ENCODE peak calls at places on chromosomes 5 and 9, in five cellular contexts. Q is right atrium auricular region, D is fibroblast of lung, L is cardiac muscle cell, K is tibial artery. S is an unnamed sample. For H3K4me1 and H3K36me3, the result is how much of the 10 kb centered on the place peaks cover.

GRCh38 chr5:144368556-144368955 is 197.9 kb downstream of the KCTD16 start:
- DNase-seq in Q (no peak), D (peak), L (peak), K (no peak), S (no peak)

GRCh38 chr9:109519366-109519765 is 21.3 kb upstream of the PTPN3 start:
- DNase-seq in Q (no peak), D (no peak), L (no peak), K (no peak), S (no peak)

GRCh38 chr9:6944093-6944551 is 186.3 kb downstream of the KDM4C start:
- DNase-seq in Q (no peak), D (peak), L (no peak), K (no peak), S (no peak)

GRCh38 chr5:150523472-150524350 is 15.8 kb downstream of the NDST1 start:
- DNase-seq in Q (no peak), D (peak), L (peak), K (peak), S (no peak)

GRCh38 chr9:130895038-130895437 is 1.6 kb downstream of the QRFP start:
- DNase-seq in Q (no peak), D (no peak), L (no peak), K (no peak), S (no peak)

GRCh38 chr5:61053937-61054336 is 108.3 kb downstream of the SMIM15 start:
- DNase-seq in Q (no peak), D (no peak), L (no peak), K (no peak), S (no peak)

GRCh38 chr5:2103940-2104339 is 221.2 kb upstream of the IRX4 start:
- DNase-seq in Q (no peak), D (peak), L (no peak), K (no peak), S (no peak)

GRCh38 chr5:74546796-74547195 is 93.7 kb downstream of the ENC1 start:
- DNase-seq in Q (no peak), D (no peak), L (no peak), K (no peak), S (no peak)

GRCh38 chr5:148815578-148815977 is 10.8 kb upstream of the ADRB2 start:
- DNase-seq in Q (no peak), D (no peak), L (no peak), K (no peak), S (no peak)

GRCh38 chr5:16791036-16791705 is 144.9 kb downstream of the MYO10 start:
- DNase-seq in Q (no peak), D (peak), L (peak), K (no peak), S (no peak)

GRCh38 chr5:97874491-97874890 is 691.4 kb upstream of the RIOK2 start:
- DNase-seq in Q (no peak), D (peak), L (no peak), K (no peak), S (no peak)

GRCh38 chr5:173869316-173869715 is 18.8 kb upstream of the CPEB4 start:
- DNase-seq in Q (no peak), D (no peak), L (no peak), K (no peak), S (no peak)

GRCh38 chr9:69279084-69279729 is 45.8 kb upstream of the ENTREP1 start:
- DNase-seq in Q (no peak), D (no peak), L (no peak), K (no peak), S (no peak)

GRCh38 chr9:13857521-13857920 is 456.4 kb downstream of the NFIB start:
- DNase-seq in Q (no peak), D (peak), L (no peak), K (no peak), S (no peak)

GRCh38 chr5:113061851-113062631 is 85.4 kb downstream of the DCP2 start:
- DNase-seq in Q (no peak), D (peak), L (no peak), K (no peak), S (no peak)

GRCh38 chr5:10537614-10538013 is 26.3 kb upstream of the ANKRD33B start:
- DNase-seq in Q (no peak), D (no peak), L (no peak), K (no peak), S (peak)

GRCh38 chr9:129885018-129885669 is 49.9 kb downstream of the USP20 start:
- DNase-seq in Q (no peak), D (no peak), L (no peak), K (peak), S (peak)

GRCh38 chr9:120723547-120723946 is 9.3 kb upstream of the MEGF9 start:
- DNase-seq in Q (no peak), D (peak), L (no peak), K (no peak), S (no peak)

GRCh38 chr5:95817430-95817829 is 5.1 kb downstream of the GLRX start:
- DNase-seq in Q (no peak), D (no peak), L (no peak), K (no peak), S (no peak)

GRCh38 chr5:95816341-95816740 is 6.2 kb downstream of the GLRX start:
- DNase-seq in Q (no peak), D (no peak), L (no peak), K (no peak), S (no peak)

GRCh38 chr5:95816803-95817202 is 5.7 kb downstream of the GLRX start:
- DNase-seq in Q (no peak), D (no peak), L (no peak), K (no peak), S (no peak)

GRCh38 chr5:95821110-95822021 is 1.2 kb downstream of the GLRX start:
- DNase-seq in Q (no peak), D (no peak), L (no peak), K (no peak), S (no peak)

GRCh38 chr5:95818181-95819147 is 4.1 kb downstream of the GLRX start:
- DNase-seq in Q (no peak), D (no peak), L (no peak), K (peak), S (no peak)
- H3K4me1 ChIP-seq in Q (half or more), D (under half), L (under half), K (half or more), S (under half)

DNA sequence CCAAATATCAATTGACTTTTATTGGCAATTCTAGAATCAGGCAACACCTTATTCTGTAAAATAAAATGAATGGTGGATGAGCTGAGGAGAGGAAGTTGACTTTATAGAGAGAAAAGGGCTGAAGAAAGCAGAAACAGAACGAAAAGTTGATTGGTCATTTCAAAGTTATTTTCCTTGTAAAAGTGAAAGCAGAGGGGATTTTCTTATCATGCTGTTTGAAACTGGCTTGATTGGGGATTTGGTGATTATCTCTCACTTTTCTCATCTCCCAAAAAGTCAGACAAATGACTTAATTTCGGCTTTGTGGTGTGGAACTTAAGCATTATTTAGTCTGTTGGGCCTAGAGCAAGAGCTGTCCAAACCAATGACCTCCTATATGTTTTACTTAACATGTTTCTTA is 60.5 kb upstream of the ITGA2 start:
- DNase-seq in Q (no peak), D (no peak), L (no peak), K (no peak), S (no peak)
- H3K36me3 ChIP-seq in Q (under half), D (under half), L (under half), K (half or more), S (under half)

DNA sequence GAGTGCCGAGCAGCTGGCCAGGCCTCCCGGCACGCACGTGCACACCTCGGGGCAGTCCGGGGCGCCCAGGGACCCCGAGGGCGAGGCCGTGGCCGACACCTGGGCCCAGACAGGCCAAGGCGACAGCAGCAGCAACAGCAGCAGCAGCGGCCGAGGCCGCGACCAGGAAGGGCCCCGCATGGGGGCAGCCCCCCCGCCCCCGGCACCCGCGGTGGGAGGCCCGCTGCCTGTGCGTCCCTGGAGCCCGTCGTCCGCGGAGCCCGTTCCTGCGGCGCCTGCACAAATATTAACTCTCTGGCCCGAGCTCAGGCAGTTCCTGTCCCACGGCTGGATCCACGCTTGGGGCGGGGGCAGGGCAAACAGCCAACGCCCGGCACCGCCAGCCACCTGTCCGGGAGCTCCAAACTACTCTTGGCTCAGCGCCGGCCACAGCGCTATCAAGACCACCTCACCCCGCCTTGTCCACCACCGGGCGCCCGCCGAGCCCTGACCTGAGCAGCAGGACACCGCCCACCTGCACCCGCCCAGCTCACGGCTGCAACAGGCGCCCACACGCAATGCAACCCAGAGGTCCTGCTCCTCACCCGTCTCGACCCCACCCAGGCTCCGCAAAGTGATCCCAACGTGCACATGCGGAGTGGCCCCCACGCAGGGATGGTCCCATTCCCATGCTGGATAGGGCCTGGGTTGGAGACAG is at the start of gene LRRC26:
- DNase-seq in Q (no peak), D (no peak), L (no peak), K (no peak), S (no peak)
- H3K4me3 ChIP-seq in Q (peak), D (no peak), L (peak), K (peak), S (no peak)

DNA sequence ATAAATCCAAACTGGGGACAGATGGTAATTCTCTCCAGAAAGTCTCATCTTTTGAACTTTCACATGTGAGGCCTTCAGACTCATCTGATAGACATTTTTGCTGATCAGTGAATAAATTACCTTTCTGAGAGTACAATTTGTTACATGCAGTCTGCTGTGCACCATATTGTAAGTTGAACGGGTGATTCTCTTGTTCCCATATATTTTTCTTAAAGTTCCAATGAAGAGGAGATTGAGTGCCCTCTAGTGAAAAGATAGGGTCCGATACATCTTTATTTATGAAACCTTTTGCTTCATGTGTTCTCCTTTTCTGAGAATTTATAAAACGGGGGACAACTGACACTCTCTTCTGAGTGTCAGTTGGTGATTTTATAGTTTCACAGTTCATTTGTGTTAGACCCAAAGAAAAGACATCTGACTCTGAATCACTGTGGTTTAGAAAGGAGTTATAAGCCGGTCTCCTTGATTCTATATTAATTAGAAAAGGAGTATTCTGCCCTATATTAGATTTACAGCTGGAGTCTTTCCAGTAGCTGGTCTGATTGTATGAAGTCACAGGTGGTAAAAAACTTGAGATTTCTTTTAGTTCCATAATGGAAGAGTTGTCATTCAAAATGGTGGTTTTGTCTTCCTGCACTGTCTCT is 30.4 kb downstream of the GNG10 start:
- DNase-seq in Q (no peak), D (peak), L (peak), K (no peak), S (no peak)
- H3K4me1 ChIP-seq in Q (under half), D (under half), L (under half), K (under half), S (under half)

DNA sequence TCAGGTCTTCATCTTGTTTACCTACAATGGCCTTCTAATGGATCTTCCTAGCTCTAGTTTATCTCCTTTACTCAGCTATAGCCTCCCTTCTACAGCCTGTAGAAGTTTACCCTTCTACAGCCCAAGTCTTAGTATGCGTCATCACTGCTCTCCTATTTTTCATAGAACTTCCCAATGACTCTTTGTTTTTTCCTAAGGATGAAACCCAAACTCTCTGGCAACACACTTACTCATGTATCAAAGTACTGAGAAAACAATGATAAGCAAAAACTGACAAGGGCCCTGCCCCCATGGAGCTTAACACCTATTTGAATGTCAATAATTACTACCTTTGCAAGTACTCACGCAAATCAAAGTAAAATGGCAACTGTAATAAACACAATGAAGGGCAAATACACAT is 33.7 kb downstream of the LEAP2 start:
- DNase-seq in Q (no peak), D (no peak), L (no peak), K (no peak), S (no peak)
- H3K36me3 ChIP-seq in Q (under half), D (under half), L (under half), K (under half), S (under half)

GRCh38 chr9:87701931-87702421 is 23.9 kb upstream of the CTSL start:
- DNase-seq in Q (no peak), D (no peak), L (peak), K (no peak), S (peak)
- H3K4me3 ChIP-seq in Q (no peak), D (no peak), L (no peak), K (no peak), S (no peak)

GRCh38 chr9:127172066-127172707 is 49.8 kb upstream of the ANGPTL2 start:
- DNase-seq in Q (no peak), D (peak), L (no peak), K (no peak), S (peak)

GRCh38 chr9:127175319-127175715 is 52.9 kb upstream of the ANGPTL2 start:
- DNase-seq in Q (peak), D (no peak), L (no peak), K (no peak), S (peak)

GRCh38 chr9:127174386-127175318 is 52.2 kb upstream of the ANGPTL2 start:
- DNase-seq in Q (peak), D (no peak), L (no peak), K (no peak), S (peak)

GRCh38 chr9:127170652-127171051 is 48.2 kb upstream of the ANGPTL2 start:
- DNase-seq in Q (peak), D (no peak), L (no peak), K (no peak), S (no peak)

GRCh38 chr9:127173063-127173462 is 50.6 kb upstream of the ANGPTL2 start:
- DNase-seq in Q (no peak), D (no peak), L (no peak), K (no peak), S (peak)
- H3K4me1 ChIP-seq in Q (under half), D (under half), L (under half), K (under half), S (under half)

DNA sequence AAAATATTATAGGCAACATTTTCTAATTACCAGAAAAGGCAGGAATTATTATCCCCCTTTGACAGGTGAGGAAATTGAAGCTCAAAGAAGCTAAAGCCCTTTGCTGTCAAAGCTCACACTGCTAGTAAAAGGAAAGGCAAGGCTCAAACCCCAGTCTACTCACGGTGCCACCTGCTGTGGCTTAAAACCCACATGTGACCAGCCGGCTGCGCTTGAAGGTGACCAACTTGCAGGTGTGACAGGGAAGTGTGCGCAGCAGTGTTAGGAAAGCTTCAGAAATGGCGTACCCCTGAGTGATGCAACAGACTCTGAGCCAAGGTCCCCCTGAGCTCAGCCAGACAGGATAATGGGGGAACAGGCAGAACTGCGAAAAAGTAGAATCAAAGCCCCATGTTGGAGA is 45.2 kb downstream of the PAX5 start:
- DNase-seq in Q (no peak), D (no peak), L (no peak), K (no peak), S (no peak)
- H3K36me3 ChIP-seq in Q (under half), D (under half), L (under half), K (under half), S (under half)

DNA sequence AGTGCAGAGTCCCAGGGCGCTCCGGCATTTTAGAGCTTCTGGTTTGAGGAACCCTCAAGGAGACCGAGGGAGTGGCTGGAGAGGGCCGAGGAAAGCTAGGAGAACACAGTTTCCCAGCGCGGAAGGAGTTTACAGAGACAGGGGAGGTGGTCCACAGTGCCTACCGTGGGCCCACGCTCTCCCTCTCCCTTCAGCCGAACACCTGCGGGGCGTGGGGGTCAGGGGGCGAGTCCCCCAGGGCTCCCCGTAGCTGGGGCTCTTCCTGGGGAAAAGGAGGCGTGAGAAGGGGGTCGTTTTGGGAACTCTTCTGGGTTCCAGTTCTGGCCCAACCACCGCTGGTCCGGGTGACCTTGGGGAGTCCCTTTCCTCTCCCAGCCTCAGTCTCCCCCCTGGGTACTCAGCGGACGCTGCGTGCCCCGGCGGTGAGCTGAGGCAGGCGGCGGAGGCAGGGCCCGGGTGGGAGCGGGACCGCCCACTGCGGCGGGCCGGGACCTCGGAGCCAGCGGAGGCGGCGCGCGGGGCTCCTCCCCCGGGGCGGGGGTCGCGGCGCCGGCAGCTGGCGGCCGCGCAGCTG is 368 bp upstream of the FRMPD1 start:
- DNase-seq in Q (no peak), D (no peak), L (no peak), K (no peak), S (no peak)
- H3K4me3 ChIP-seq in Q (peak), D (no peak), L (peak), K (peak), S (peak)

DNA sequence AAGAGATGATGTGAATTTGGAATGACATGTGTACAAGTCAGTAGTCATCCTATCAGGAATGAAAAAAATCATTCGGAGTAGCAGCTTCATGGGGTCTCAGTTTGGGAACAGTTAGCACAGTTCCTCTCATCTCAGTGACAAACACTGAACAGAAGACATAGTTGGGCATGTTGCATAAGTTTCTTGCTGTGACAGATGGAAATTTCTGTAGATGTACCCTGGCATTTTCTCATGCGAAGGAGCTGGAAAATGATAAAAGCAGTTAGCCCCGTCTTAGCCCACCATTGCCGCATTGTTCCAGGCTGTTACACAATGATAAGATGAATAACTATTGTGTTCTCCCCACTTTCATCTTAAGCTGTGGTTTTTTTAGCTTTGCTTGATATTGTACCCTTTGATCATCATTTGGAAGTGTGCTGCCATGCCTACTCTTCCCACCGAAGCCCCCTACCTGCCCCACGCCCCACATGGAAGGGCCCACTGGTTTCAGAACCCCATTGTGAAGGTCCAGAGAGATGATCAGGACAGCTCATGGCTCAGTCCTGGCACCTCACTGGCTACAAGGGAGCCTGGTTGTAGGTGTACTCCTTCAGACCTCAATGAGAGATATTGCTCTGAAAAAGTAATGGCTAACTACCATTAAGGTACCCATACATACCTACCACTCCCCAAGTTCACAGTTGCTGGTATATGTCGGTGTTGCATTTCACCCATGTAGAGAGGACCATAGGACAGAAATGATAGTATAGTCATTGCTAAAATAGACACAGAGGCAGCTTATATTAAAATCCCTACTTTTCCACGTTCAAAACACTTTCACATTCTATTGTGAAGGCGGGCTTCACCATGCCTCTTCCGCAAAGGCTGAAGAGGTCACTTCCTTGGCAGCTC is 38.8 kb downstream of the SFXN1 start:
- DNase-seq in Q (no peak), D (no peak), L (no peak), K (no peak), S (no peak)
- H3K4me1 ChIP-seq in Q (under half), D (under half), L (under half), K (under half), S (under half)